ENCODE peak calls at places on chromosome 10, in four cellular contexts. D is BE2C, K is heart left ventricle, M is uterus. R is an unnamed sample. For H3K27me3, the result is how much of the 10 kb centered on the place peaks cover.

GRCh38 chr10:107165007-107165406 is 501 bp upstream of the SORCS1 start:
- DNase-seq in D (peak), M (no peak), K (no peak), R (no peak)

GRCh38 chr10:74882831-74883230 is 56.4 kb downstream of the KAT6B start:
- DNase-seq in D (no peak), M (no peak), K (no peak), R (no peak)

GRCh38 chr10:5604946-5605345 is 61.4 kb downstream of the ASB13 start:
- DNase-seq in K (peak), D (no peak), M (no peak), R (no peak)

GRCh38 chr10:24784061-24784460 is 60.4 kb upstream of the ARHGAP21 start:
- DNase-seq in D (no peak), M (no peak), K (no peak), R (no peak)

GRCh38 chr10:89129850-89130396 is 77.2 kb downstream of the CH25H start:
- DNase-seq in K (peak), M (no peak), D (peak), R (no peak)

GRCh38 chr10:131775444-131775832 is 125.4 kb upstream of the PPP2R2D start:
- DNase-seq in M (no peak), K (no peak), D (no peak), R (no peak)

GRCh38 chr10:90842710-90843109 is 15.1 kb downstream of the HTR7 start:
- DNase-seq in M (no peak), K (no peak), D (no peak), R (no peak)

GRCh38 chr10:70144372-70145110 is 2.0 kb downstream of the TYSND1 start:
- DNase-seq in M (no peak), K (no peak), D (no peak), R (no peak)

GRCh38 chr10:26799342-26799741 is 61.4 kb downstream of the ABI1 start:
- DNase-seq in M (no peak), K (no peak), D (no peak), R (no peak)

GRCh38 chr10:104941662-104942061 is 300.6 kb downstream of the SORCS3 start:
- DNase-seq in M (no peak), D (no peak), K (no peak), R (no peak)

GRCh38 chr10:11578802-11579255 is 32.6 kb downstream of the USP6NL start:
- DNase-seq in K (no peak), M (no peak), D (no peak), R (no peak)

GRCh38 chr10:18689498-18689897 is 30.3 kb downstream of the ARL5B start:
- DNase-seq in D (no peak), M (no peak), K (no peak), R (no peak)

GRCh38 chr10:37703074-37703473 is 154.3 kb downstream of the ZNF248 start:
- DNase-seq in M (no peak), K (no peak), D (no peak), R (no peak)

GRCh38 chr10:68336952-68337351 is 4.2 kb upstream of the PBLD start:
- DNase-seq in M (no peak), K (no peak), D (no peak), R (no peak)

GRCh38 chr10:43166879-43167490 is 28.7 kb downstream of the CSGALNACT2 start:
- DNase-seq in M (no peak), K (no peak), D (no peak), R (no peak)

GRCh38 chr10:129927351-129928120 is 36.5 kb downstream of the EBF3 start:
- DNase-seq in K (peak), D (no peak), M (no peak), R (no peak)

GRCh38 chr10:87636313-87636915 is 23.3 kb upstream of the PAPSS2 start:
- DNase-seq in K (no peak), M (no peak), D (no peak), R (no peak)

GRCh38 chr10:32367793-32368453 is 21.0 kb upstream of the EPC1 start:
- DNase-seq in M (peak), D (peak), K (peak), R (peak)

GRCh38 chr10:133089461-133089800 is 1.7 kb downstream of the ADGRA1 start:
- DNase-seq in D (no peak), M (no peak), K (no peak), R (no peak)

GRCh38 chr10:97766996-97767924 is 4.5 kb downstream of the SFRP5 start:
- DNase-seq in M (no peak), D (no peak), K (peak), R (no peak)

GRCh38 chr10:57664815-57665214 is 602.9 kb downstream of the IPMK start:
- DNase-seq in M (no peak), D (no peak), K (no peak), R (no peak)

GRCh38 chr10:9786101-9786500 is 1231.6 kb upstream of the CELF2 start:
- DNase-seq in K (no peak), D (no peak), M (no peak), R (no peak)

GRCh38 chr10:112201334-112201733 is 17.8 kb upstream of the GPAM start:
- DNase-seq in K (no peak), M (no peak), D (no peak), R (no peak)

GRCh38 chr10:33715303-33715702 is 380.8 kb upstream of the NRP1 start:
- DNase-seq in K (peak), M (no peak), D (no peak), R (no peak)

GRCh38 chr10:52048051-52048450 is 266.0 kb upstream of the DKK1 start:
- DNase-seq in D (no peak), M (no peak), K (no peak), R (no peak)

GRCh38 chr10:52040486-52040885 is 273.6 kb upstream of the DKK1 start:
- DNase-seq in M (no peak), D (no peak), K (no peak), R (no peak)

DNA sequence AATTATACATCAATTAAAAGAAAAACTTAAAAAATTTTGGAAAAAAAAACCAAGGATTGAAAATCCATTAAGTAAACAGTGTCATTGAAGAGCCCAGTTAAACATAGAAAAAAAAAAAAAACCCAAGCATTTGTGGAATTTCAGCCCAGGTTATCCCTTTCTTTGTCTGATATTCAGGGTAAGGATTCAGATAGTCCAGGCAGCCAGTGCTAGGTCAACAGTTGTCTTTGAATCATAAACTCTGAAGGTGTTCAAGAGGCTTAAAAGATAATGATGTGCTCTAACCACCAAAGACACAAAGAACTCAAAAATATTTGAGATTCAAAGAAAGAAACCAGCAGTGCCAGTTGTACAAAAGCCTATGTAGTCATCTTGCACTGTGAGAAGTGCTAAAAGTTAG is 270.3 kb upstream of the DKK1 start:
- DNase-seq in K (no peak), D (no peak), M (no peak), R (no peak)
- H3K4me3 ChIP-seq in K (no peak), D (no peak), M (no peak), R (no peak)

GRCh38 chr10:100672199-100672598 is 73.2 kb upstream of the PAX2 start:
- DNase-seq in K (no peak), M (no peak), D (no peak), R (no peak)

GRCh38 chr10:100679327-100679726 is 66.1 kb upstream of the PAX2 start:
- DNase-seq in M (no peak), K (no peak), D (no peak), R (no peak)

GRCh38 chr10:100683004-100683403 is 62.4 kb upstream of the PAX2 start:
- DNase-seq in K (no peak), M (no peak), D (no peak), R (no peak)

GRCh38 chr10:100677290-100677945 is 68.0 kb upstream of the PAX2 start:
- DNase-seq in D (no peak), M (no peak), K (no peak), R (no peak)
- H3K27me3 ChIP-seq in D (under half), M (under half), K (under half), R (under half)

DNA sequence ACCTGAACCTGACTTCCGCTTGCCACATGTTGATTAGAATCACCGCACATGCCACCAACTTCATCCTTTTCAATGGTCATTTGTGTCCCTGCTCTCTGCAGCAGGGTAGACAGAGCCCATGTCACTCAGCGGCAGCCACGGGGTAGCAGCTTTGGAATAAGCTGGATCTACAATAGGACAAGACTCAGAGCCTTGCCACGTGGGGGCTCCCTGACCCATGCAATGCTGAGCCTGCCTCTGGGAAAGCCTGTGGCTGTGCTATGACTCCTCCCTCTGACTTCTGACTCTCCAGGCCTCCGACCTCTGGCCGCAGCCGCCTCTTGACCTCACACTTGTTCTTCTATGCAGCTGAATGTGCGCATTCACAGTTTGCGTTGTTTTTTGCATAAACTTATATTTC is 197.8 kb upstream of the MKI67 start:
- DNase-seq in M (no peak), K (peak), D (peak), R (no peak)
- TF ChIP-seq CTCF in M (no peak), K (no peak), D (peak), R (peak)

DNA sequence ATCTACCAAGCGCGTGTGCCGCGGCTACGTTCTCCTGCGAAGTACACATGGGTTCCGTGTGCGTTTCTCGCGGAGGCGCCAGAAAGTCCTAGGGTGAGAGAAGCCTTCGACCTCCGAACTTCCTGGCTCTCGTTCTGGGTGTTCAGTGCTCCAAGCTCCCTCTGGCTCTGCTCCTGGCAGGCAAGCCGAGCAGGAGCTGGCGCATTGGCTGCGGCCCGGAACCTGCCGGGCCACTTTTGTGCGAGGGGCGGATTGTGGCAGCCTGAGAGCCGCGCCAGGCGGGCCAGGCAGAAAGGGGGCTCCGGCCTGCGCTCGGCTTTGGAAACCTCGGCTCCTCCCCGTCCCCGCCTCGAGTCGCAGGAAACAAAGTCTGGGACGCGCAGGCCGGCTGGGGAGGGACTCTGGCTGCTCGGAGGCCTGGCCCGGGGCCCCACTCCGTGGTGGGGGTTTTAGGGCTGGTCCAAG is 9.6 kb downstream of the EMX2 start:
- DNase-seq in K (no peak), D (no peak), M (peak), R (no peak)
- H3K4me3 ChIP-seq in K (no peak), D (no peak), M (peak), R (no peak)

GRCh38 chr10:79296431-79296830 is 50.8 kb upstream of the PPIF start:
- DNase-seq in D (no peak), K (no peak), M (no peak), R (no peak)
- H3K27me3 ChIP-seq in D (under half), K (under half), M (under half), R (under half)

GRCh38 chr10:93491589-93492121 is 4.8 kb upstream of the CEP55 start:
- DNase-seq in D (no peak), M (no peak), K (no peak), R (no peak)

GRCh38 chr10:93496322-93497041 is at the start of gene CEP55:
- DNase-seq in K (peak), M (peak), D (peak), R (peak)

GRCh38 chr10:93495654-93496321 is 624 bp upstream of the CEP55 start:
- DNase-seq in D (peak), M (peak), K (peak), R (no peak)

GRCh38 chr10:93494494-93494893 is 1.9 kb upstream of the CEP55 start:
- DNase-seq in D (no peak), K (no peak), M (no peak), R (no peak)

GRCh38 chr10:93493162-93493561 is 3.2 kb upstream of the CEP55 start:
- DNase-seq in K (no peak), M (no peak), D (no peak), R (no peak)
- TF ChIP-seq CTCF in K (no peak), M (no peak), D (no peak), R (no peak)

DNA sequence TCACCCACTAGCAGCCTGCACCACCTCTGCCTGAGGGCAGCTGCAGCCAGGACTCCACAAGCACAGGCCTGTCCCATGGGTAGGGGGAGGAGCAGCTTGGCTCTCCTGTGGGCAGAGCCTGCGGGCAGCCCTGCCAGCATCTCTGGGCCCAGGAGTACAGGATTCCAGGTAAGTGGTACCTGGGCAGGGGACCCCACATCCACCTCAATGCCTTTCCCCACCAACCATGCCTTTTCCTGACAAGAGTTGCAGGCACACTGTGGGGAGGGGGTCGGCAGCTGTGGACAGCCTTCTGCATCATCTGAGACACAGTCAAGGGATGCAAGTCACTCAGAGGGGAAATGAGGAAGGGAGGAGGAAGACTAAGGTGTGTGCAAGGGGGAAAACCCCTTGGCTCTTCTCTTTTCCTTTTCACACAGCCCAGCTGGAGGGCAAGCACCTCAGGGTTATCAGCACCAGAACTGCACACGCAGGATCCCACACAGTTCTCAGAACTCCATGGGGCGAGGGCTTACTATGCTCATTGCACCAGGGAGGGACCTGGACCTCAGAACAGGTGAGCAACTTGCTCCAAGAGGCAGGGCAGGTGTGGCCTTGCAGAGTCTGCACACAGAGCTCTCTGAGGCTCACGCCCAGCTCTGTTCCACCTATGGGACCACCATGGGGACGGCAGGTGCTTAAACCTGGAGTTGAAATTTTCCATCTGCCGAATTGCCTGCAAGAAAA is 16.5 kb upstream of the ANTXRL start:
- DNase-seq in K (no peak), D (no peak), M (peak), R (peak)
- H3K4me3 ChIP-seq in K (no peak), D (no peak), M (no peak), R (no peak)

GRCh38 chr10:123651421-123652047 is 14.6 kb upstream of the GPR26 start:
- DNase-seq in D (no peak), K (no peak), M (no peak), R (peak)

GRCh38 chr10:123655763-123656162 is 10.4 kb upstream of the GPR26 start:
- DNase-seq in M (no peak), D (no peak), K (no peak), R (no peak)
- H3K27me3 ChIP-seq in M (under half), D (under half), K (under half), R (under half)

DNA sequence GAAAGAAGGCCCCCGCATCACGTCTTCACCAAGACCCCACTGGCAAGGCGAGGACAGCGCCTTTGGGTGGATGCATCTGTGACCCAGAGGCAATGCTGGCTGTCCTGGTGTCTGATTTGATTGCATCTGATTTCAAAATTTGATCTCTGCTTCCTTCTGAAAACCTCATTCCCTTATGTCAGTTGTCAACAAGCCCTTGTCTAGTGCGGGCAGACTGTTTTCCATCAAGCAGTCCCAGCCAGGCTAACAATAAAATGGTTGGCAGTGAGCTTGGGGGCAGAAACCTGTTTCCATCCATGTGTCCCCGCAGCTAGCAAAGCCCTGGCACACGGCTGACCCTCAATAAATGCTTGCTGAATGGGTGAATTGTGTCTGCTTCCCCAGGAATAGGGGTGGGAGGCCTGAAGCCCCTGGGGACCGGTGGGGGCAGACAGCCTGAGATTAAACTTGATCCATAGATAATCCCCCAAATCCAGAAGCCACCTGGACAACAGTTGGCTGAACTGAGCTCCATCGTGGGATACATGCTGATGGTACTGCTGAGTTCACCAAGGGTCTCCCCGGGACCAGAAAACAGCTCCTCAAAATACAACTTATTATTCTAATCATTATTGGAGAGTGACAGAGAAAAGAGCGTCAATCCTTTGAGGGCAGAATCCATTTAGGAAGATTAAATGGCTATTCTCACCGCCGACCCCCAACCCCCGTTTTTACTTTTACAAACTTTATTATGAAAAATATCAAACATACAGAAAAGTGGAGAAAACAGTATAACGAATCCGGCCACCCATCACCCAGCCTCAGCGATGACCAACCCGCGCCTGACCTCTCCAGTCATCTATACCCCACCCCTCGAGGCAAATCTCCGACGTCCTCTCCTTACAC is 912 bp upstream of the DUSP5 start:
- DNase-seq in K (no peak), M (no peak), D (peak), R (no peak)
- TF ChIP-seq CTCF in K (no peak), M (no peak), D (no peak), R (no peak)

GRCh38 chr10:77887631-77888355 is 38.8 kb downstream of the DLG5 start:
- DNase-seq in K (no peak), D (no peak), M (no peak), R (no peak)
- H3K4me3 ChIP-seq in K (no peak), D (peak), M (peak), R (no peak)

R was measured in right atrium auricular region.